ENCODE peak calls at places on chromosomes 6 and 20, in nine cellular contexts. F is SK-MEL-5; I is omental fat pad; L is NCI-H1105; O is T-cell; Q is central memory CD4-positive, alpha-beta T cell; W is amniotic stem cell; V is AG09309; K is fibroblast of the conjunctiva. S is an unnamed sample.

GRCh38 chr6:19410477-19410876 is 426.7 kb upstream of the ID4 start:
- DNase-seq in F (no peak), I (no peak), L (no peak), O (no peak), Q (no peak), W (peak), V (peak), K (no peak), S (no peak)

GRCh38 chr6:169971171-169971861 is 219.9 kb downstream of the ERMARD start:
- DNase-seq in F (no peak), I (no peak), L (no peak), O (no peak), Q (no peak), W (no peak), V (no peak), K (no peak), S (peak)

GRCh38 chr20:43789593-43789992 is 62.8 kb upstream of the GTSF1L start:
- DNase-seq in F (no peak), I (no peak), L (no peak), O (no peak), Q (no peak), W (no peak), V (no peak), K (no peak), S (no peak)

GRCh38 chr20:60271597-60271996 is 313.4 kb downstream of the CDH26 start:
- DNase-seq in F (peak), I (no peak), L (no peak), O (no peak), Q (no peak), W (no peak), V (no peak), K (no peak), S (no peak)

GRCh38 chr20:11810316-11811130 is 107.2 kb upstream of the BTBD3 start:
- DNase-seq in F (no peak), I (no peak), L (no peak), O (no peak), Q (no peak), W (no peak), V (no peak), K (peak), S (no peak)

GRCh38 chr20:43532416-43533055 is 25.0 kb downstream of the L3MBTL1 start:
- DNase-seq in F (no peak), I (no peak), L (no peak), O (no peak), Q (no peak), W (no peak), V (no peak), K (no peak), S (no peak)

GRCh38 chr20:15185913-15186312 is 848.5 kb upstream of the FLRT3 start:
- DNase-seq in F (no peak), I (no peak), L (no peak), O (no peak), Q (no peak), W (no peak), V (no peak), K (no peak), S (no peak)

GRCh38 chr6:25388776-25389175 is 109.6 kb downstream of the CARMIL1 start:
- DNase-seq in F (no peak), I (no peak), L (no peak), O (no peak), Q (no peak), W (no peak), V (no peak), K (no peak), S (no peak)

GRCh38 chr6:43115365-43115764 is 39.3 kb downstream of the PTK7 start:
- DNase-seq in F (no peak), I (no peak), L (no peak), O (no peak), Q (no peak), W (no peak), V (no peak), K (no peak), S (no peak)

GRCh38 chr20:38843346-38843745 is 37.8 kb downstream of the PPP1R16B start:
- DNase-seq in F (no peak), I (no peak), L (no peak), O (no peak), Q (no peak), W (no peak), V (no peak), K (no peak), S (no peak)

GRCh38 chr6:101907356-101908217 is 514.1 kb downstream of the GRIK2 start:
- DNase-seq in F (no peak), I (no peak), L (no peak), O (no peak), Q (no peak), W (no peak), V (no peak), K (no peak), S (no peak)

GRCh38 chr6:83901624-83902023 is 42.1 kb downstream of the CYB5R4 start:
- DNase-seq in F (no peak), I (no peak), L (no peak), O (no peak), Q (no peak), W (no peak), V (no peak), K (no peak), S (no peak)

GRCh38 chr6:36827261-36828079 is 11.8 kb downstream of the CPNE5 start:
- DNase-seq in F (peak), I (no peak), L (peak), O (no peak), Q (no peak), W (no peak), V (peak), K (peak), S (peak)

GRCh38 chr6:111810321-111811235 is 62.7 kb downstream of the FYN start:
- DNase-seq in F (no peak), I (no peak), L (peak), O (no peak), Q (peak), W (no peak), V (no peak), K (no peak), S (no peak)

GRCh38 chr6:107113460-107114212 is 1.7 kb downstream of the BEND3 start:
- DNase-seq in F (no peak), I (no peak), L (no peak), O (no peak), Q (no peak), W (no peak), V (no peak), K (no peak), S (peak)

GRCh38 chr20:35629432-35630145 is 14.0 kb downstream of the SPAG4 start:
- DNase-seq in F (no peak), I (no peak), L (no peak), O (no peak), Q (no peak), W (no peak), V (no peak), K (no peak), S (no peak)

GRCh38 chr6:158910484-158911075 is 89.4 kb downstream of the RSPH3 start:
- DNase-seq in F (no peak), I (no peak), L (no peak), O (no peak), Q (no peak), W (no peak), V (no peak), K (no peak), S (no peak)